ENCODE peak calls at places on chromosome X, in five cellular contexts. H is colonic mucosa, C is sigmoid colon, G is right lobe of liver, T is prostate gland. Y is an unnamed sample. For H3K4me1, the result is how much of the 10 kb centered on the place peaks cover.

GRCh38 chrX:39766882-39767281 is 330.9 kb downstream of the BCOR start:
- DNase-seq in C (peak), H (no peak), G (no peak), T (no peak), Y (no peak)

GRCh38 chrX:123731987-123732678 is 719 bp downstream of the THOC2 start:
- DNase-seq in G (peak), T (no peak), H (peak), C (no peak), Y (peak)

GRCh38 chrX:111168314-111168713 is 72.3 kb downstream of the PAK3 start:
- DNase-seq in C (no peak), G (no peak), H (no peak), T (no peak), Y (no peak)

GRCh38 chrX:101417981-101418841 is 10.2 kb downstream of the HNRNPH2 start:
- DNase-seq in C (peak), H (peak), T (peak), G (peak), Y (peak)

GRCh38 chrX:150854856-150855255 is 43.6 kb downstream of the CD99L2 start:
- DNase-seq in T (no peak), G (no peak), C (no peak), H (no peak), Y (no peak)

GRCh38 chrX:139890991-139891700 is 41.7 kb downstream of the ATP11C start:
- DNase-seq in T (no peak), C (no peak), G (no peak), H (no peak), Y (no peak)

GRCh38 chrX:39201305-39201990 is 400.2 kb downstream of the MID1IP1 start:
- DNase-seq in G (no peak), H (no peak), T (no peak), C (no peak), Y (no peak)

GRCh38 chrX:135544338-135544948 is 24.0 kb downstream of the INTS6L start:
- DNase-seq in C (no peak), T (no peak), H (peak), G (no peak), Y (no peak)

GRCh38 chrX:134672101-134672500 is 13.8 kb upstream of the PLAC1 start:
- DNase-seq in C (no peak), T (no peak), G (no peak), H (no peak), Y (no peak)

GRCh38 chrX:42755820-42756219 is 22.1 kb downstream of the PPP1R2C start:
- DNase-seq in C (peak), H (no peak), G (no peak), T (no peak), Y (no peak)

GRCh38 chrX:43881410-43882293 is 598 bp downstream of the MAOB start:
- DNase-seq in H (peak), T (no peak), G (peak), C (peak), Y (no peak)

GRCh38 chrX:120302434-120302833 is 8.8 kb downstream of the TMEM255A start:
- DNase-seq in G (peak), T (no peak), C (no peak), H (peak), Y (no peak)

GRCh38 chrX:150211988-150212387 is 151.1 kb upstream of the MAMLD1 start:
- DNase-seq in C (no peak), T (no peak), G (no peak), H (no peak), Y (no peak)

GRCh38 chrX:131746491-131746968 is 202.7 kb downstream of the OR13H1 start:
- DNase-seq in G (peak), H (peak), C (peak), T (no peak), Y (peak)

GRCh38 chrX:3548743-3549441 is 164.6 kb downstream of the PRKX start:
- DNase-seq in G (no peak), T (peak), H (no peak), C (no peak), Y (no peak)

GRCh38 chrX:13932416-13932815 is 97.3 kb downstream of the GEMIN8 start:
- DNase-seq in C (no peak), H (no peak), T (no peak), G (no peak), Y (no peak)

GRCh38 chrX:136963973-136964372 is 69.8 kb downstream of the GPR101 start:
- DNase-seq in H (no peak), C (no peak), G (no peak), T (no peak), Y (no peak)

GRCh38 chrX:79036152-79036551 is 91.0 kb downstream of the P2RY10 start:
- DNase-seq in H (no peak), G (no peak), T (no peak), C (no peak), Y (no peak)

GRCh38 chrX:3181846-3182245 is 140.6 kb downstream of the ARSF start:
- DNase-seq in T (no peak), G (no peak), H (no peak), C (no peak), Y (no peak)

GRCh38 chrX:111131572-111131971 is 35.6 kb downstream of the PAK3 start:
- DNase-seq in G (no peak), T (no peak), H (no peak), C (no peak), Y (no peak)

GRCh38 chrX:58025979-58026378 is 115.7 kb upstream of the ZXDA start:
- DNase-seq in G (no peak), T (peak), H (peak), C (no peak), Y (no peak)

GRCh38 chrX:18871161-18871880 is 112.6 kb downstream of the PHKA2 start:
- DNase-seq in H (no peak), G (no peak), T (no peak), C (no peak), Y (no peak)

GRCh38 chrX:55582447-55582846 is 40.8 kb upstream of the FOXR2 start:
- DNase-seq in H (no peak), C (no peak), G (no peak), T (no peak), Y (no peak)

GRCh38 chrX:112832481-112833095 is 8.0 kb downstream of the AMOT start:
- DNase-seq in T (peak), C (no peak), G (no peak), H (peak), Y (peak)

GRCh38 chrX:96710031-96710430 is 25.4 kb downstream of the DIAPH2 start:
- DNase-seq in H (no peak), G (no peak), C (no peak), T (no peak), Y (no peak)

GRCh38 chrX:41095174-41095573 is 9.9 kb downstream of the USP9X start:
- DNase-seq in T (no peak), H (no peak), G (no peak), C (no peak), Y (no peak)
- H3K4me1 ChIP-seq in T (under half), H (under half), G (under half), C (under half), Y (under half)

DNA sequence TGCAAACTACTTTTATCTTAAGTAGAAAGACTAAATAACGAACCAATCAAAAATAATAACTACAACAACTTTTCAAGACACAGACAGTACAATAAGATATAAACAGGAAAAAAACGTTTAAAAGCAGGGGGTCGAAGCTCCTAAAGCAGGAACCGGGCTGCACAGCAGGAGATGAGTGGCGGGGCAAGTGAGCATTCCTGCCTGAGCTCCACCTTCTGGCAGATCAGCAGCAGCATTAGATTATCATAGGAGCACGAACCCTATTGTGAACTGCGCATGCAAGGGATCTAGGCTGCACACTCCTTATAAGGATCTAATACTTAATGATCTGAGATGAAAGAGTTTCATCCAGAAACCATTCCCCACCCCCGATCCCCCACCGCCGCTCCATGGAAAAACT is 146.2 kb downstream of the TEX11 start:
- DNase-seq in G (no peak), C (no peak), T (no peak), H (no peak), Y (peak)
- TF ChIP-seq CTCF in G (no peak), C (no peak), T (no peak), H (no peak), Y (no peak)

DNA sequence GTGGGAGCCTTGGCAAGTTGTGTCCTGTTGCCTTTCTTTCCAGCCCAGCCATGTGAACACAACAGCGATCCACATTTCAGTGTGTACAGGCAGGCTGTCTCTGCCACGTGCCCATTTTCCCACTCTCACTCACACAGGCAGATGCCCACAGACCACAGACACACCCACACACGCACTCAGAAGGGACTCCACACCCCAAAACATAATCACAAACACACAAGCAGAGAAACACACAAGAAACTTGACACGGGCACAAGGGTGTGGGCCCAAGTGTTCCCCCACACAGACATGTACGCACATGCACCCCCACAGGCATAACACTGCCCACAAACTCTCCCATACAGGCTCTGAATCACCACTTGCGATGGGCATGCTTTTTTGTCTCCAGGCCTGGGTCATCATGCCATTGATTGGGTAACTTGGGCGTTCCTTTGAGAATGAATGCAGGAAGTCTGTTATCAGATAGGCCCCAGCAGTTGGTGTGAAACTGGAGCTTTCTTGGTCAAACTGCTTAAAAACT is 84.3 kb downstream of the NBDY start:
- DNase-seq in T (peak), H (no peak), G (no peak), C (no peak), Y (no peak)
- H3K4me3 ChIP-seq in T (no peak), H (no peak), G (no peak), C (no peak), Y (no peak)

DNA sequence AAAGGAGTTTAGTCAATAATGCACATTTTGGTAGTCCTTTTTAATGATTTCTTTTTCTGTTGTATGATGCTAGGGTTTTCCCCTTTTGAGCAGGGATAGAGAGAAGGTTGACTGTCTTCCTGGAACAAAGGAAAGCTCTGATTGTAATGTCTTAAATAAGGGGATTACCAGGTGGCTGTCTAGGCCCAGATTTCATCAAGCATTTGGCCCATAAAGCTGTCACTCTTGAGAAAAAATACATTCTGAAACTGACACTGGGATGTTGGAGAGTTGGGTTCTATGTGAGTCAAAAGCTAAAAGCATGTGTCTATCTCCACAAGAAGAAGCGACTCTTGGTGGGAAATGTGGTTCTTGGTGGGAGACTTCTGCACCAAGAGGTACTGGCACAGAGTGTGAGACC is 26.4 kb downstream of the KIAA1210 start:
- DNase-seq in T (no peak), H (no peak), G (no peak), C (no peak), Y (no peak)
- H3K4me1 ChIP-seq in T (under half), H (under half), G (under half), C (under half), Y (under half)

GRCh38 chrX:51182545-51182944 is 150.1 kb upstream of the NUDT10 start:
- DNase-seq in T (no peak), H (no peak), C (no peak), G (no peak), Y (peak)
- TF ChIP-seq CTCF in T (no peak), H (no peak), C (no peak), G (no peak), Y (peak)

DNA sequence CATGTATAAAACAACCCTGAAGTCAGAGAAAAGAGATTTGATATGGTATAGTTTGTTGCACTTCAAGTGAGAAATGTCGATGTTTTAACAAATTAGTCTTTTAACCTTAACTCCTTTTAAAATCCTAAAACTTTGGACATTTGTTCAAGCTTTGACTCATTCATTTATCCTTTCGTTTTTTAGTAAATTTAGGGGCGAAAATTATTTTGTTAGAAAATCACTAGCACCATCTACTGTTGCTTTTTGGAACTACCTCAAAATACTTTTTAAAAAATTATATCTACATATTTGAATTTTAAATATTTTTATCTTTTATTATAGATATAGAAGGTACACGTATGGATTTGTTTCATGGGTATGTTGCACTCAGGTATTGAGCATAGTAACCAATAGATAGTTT is 165.1 kb upstream of the POF1B start:
- DNase-seq in T (no peak), C (no peak), H (no peak), G (no peak), Y (no peak)
- H3K4me3 ChIP-seq in T (no peak), C (no peak), H (no peak), G (no peak), Y (no peak)

GRCh38 chrX:1502853-1503252 is 34.1 kb downstream of the P2RY8 start:
- DNase-seq in H (no peak), C (no peak), T (no peak), G (no peak), Y (no peak)

GRCh38 chrX:1502241-1502640 is 34.7 kb downstream of the P2RY8 start:
- DNase-seq in T (no peak), G (no peak), H (no peak), C (no peak), Y (no peak)

GRCh38 chrX:1511150-1511549 is 25.8 kb downstream of the P2RY8 start:
- DNase-seq in T (no peak), H (no peak), C (no peak), G (no peak), Y (no peak)

GRCh38 chrX:1507511-1508463 is 29.2 kb downstream of the P2RY8 start:
- DNase-seq in C (peak), H (no peak), T (no peak), G (no peak), Y (no peak)

DNA sequence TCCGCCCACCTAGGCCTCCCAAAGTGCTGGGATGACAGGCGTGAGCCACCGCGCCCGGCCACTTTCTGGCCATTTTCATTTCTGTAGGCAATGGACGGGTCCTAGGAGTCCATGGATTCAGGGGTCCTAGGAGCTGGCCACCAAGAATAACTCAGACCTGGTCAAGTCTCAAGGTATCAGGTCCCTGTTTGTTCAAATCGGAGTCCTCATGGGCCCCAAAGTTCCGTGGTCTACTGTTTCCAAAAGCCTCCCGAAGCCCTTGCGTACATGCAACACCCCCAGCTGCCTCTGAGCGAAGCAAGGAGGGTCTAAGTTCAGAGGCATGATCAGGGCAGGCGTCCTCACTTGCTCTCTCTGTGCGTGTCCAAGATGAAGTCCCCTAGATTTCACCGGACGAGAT is 30.1 kb downstream of the P2RY8 start:
- DNase-seq in H (no peak), T (no peak), C (no peak), G (no peak), Y (no peak)
- H3K4me1 ChIP-seq in H (under half), T (under half), C (under half), G (under half), Y (under half)

GRCh38 chrX:32116047-32116446 is 1044.2 kb upstream of the FTHL17 start:
- DNase-seq in C (no peak), G (no peak), H (no peak), T (no peak), Y (peak)
- TF ChIP-seq CTCF in C (no peak), G (no peak), H (no peak), T (no peak), Y (no peak)

GRCh38 chrX:49120104-49120503 is 3.4 kb downstream of the GPKOW start:
- DNase-seq in C (no peak), G (no peak), T (no peak), H (no peak), Y (peak)

GRCh38 chrX:49117597-49117996 is 5.9 kb downstream of the GPKOW start:
- DNase-seq in T (no peak), C (no peak), H (no peak), G (no peak), Y (no peak)

DNA sequence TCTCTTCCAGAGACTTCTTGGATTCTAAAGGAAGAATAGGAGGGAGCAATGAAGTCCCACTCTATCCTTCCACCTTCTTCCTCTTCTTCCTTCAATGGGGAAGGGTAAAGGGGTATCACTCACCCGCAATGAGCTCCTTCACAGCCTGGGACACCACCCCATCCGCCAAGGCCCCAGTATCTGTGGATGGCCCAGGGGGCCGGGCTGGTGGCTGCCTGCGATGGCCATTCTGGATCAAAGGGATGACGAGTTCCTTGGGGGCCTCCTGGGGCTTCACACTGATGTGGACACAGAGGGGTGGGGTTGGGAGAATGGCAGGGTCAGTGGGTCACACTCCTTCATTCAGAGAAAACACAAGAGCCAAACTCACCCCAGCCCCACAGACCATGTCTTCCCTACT is 1.0 kb downstream of the GPKOW start:
- DNase-seq in H (no peak), G (no peak), T (no peak), C (no peak), Y (no peak)
- H3K4me3 ChIP-seq in H (peak), G (peak), T (no peak), C (peak), Y (peak)